ENCODE peak calls at places on chromosomes 5 and 9, in nine cellular contexts. B, S, U, V, Q, W, F, H and I are unnamed samples.
A peak's percentile ranks its signal among the peaks of the same experiment; 100 is the strongest.

GRCh38 chr5:88743231-88743879 is 139.6 kb downstream of the MEF2C start:
- DNase-seq in B (no peak), S (no peak), U (no peak), V (peak; percentile 50), Q (no peak), W (no peak), F (no peak), H (no peak), I (no peak)

GRCh38 chr5:103519550-103519949 is 43.0 kb downstream of the NUDT12 start:
- DNase-seq in B (no peak), S (no peak), U (no peak), V (no peak), Q (no peak), W (no peak), F (no peak), H (no peak), I (no peak)

GRCh38 chr5:145062280-145062679 is 772.9 kb downstream of the PRELID2 start:
- DNase-seq in B (no peak), S (no peak), U (no peak), V (no peak), Q (no peak), W (no peak), F (no peak), H (no peak), I (no peak)

GRCh38 chr9:115254781-115255180 is 136.8 kb upstream of the TNC start:
- DNase-seq in B (no peak), S (no peak), U (no peak), V (no peak), Q (no peak), W (no peak), F (no peak), H (peak; percentile 72), I (no peak)

GRCh38 chr9:84170521-84171141 is 169.9 kb downstream of the SLC28A3 start:
- DNase-seq in B (peak; percentile 96), S (peak; percentile 45), U (peak; percentile 64), V (peak; percentile 33), Q (peak; percentile 72), W (peak; percentile 82), F (peak; percentile 58), H (peak; percentile 90), I (no peak)

GRCh38 chr9:68979538-68980314 is 34.2 kb downstream of the PRKACG start:
- DNase-seq in B (no peak), S (no peak), U (no peak), V (no peak), Q (no peak), W (no peak), F (no peak), H (peak; percentile 87), I (no peak)

GRCh38 chr9:79570449-79571308 is 1.1 kb upstream of the TLE4 start:
- DNase-seq in B (no peak), S (no peak), U (peak; percentile 36), V (peak; percentile 34), Q (peak; percentile 57), W (peak; percentile 11), F (peak; percentile 23), H (peak; percentile 78), I (peak; percentile 69)

GRCh38 chr9:70484232-70485130 is 70.0 kb upstream of the KLF9 start:
- DNase-seq in B (no peak), S (peak; percentile 59), U (peak; percentile 46), V (peak; percentile 81), Q (no peak), W (peak; percentile 56), F (peak; percentile 57), H (peak; percentile 80), I (no peak)

GRCh38 chr5:32865475-32865874 is 154.4 kb downstream of the NPR3 start:
- DNase-seq in B (no peak), S (no peak), U (no peak), V (no peak), Q (no peak), W (no peak), F (no peak), H (no peak), I (no peak)

GRCh38 chr5:140174472-140175366 is at the start of gene CYSTM1:
- DNase-seq in B (peak; percentile 98), S (peak; percentile 89), U (peak; percentile 99), V (peak; percentile 93), Q (peak; percentile 99), W (peak; percentile 94), F (peak; percentile 99), H (peak; percentile 99), I (peak; percentile 82)

GRCh38 chr5:160165137-160166068 is 46.2 kb upstream of the PWWP2A start:
- DNase-seq in B (no peak), S (peak; percentile 82), U (peak; percentile 89), V (peak; percentile 86), Q (peak; percentile 62), W (peak; percentile 64), F (peak; percentile 86), H (peak; percentile 95), I (peak; percentile 15)

GRCh38 chr5:53151713-53152458 is 42.3 kb upstream of the MOCS2 start:
- DNase-seq in B (no peak), S (no peak), U (peak; percentile 34), V (peak; percentile 29), Q (no peak), W (no peak), F (peak; percentile 24), H (no peak), I (no peak)

DNA sequence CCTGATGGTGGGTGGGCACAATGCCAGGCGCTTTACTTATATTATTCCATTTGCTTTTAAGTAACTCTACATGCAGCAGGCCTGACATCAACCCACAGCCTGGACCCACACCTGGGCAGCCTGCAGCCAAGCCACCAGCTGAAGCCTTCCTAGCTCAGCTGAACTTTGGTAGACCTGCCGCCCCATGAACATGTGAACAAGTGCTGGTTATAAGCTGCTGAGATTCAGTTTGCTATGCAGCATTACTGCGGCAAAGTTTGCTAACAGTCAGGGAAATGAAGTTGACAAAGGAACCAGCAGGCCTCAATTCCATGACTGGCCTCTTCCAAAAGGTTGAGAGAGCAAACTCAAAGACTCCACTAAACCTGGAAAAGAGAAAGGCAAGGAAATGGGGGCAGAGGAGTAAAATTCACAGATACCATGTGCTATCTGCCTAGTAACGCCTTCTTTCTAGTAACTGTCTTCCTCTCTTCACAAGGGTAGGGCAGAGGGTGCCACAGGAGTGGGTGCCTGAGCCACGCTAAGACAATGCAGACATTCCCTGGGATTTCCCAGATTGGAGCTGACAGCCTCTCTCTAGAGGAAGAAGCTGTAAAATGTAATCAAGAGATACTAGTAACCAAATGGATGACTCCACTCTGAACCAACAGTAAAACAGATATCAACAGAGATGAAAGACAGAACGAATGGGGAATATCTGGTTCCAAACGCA is 2.9 kb downstream of the BOD1 start:
- DNase-seq in B (no peak), S (no peak), U (no peak), V (no peak), Q (no peak), W (no peak), F (no peak), H (no peak), I (no peak)
- H3K36me3 ChIP-seq in B (peaks cover 47% of the 10 kb centered on the region), S (peaks cover 45% of the 10 kb centered on the region), U (peaks cover 19% of the 10 kb centered on the region), V (peaks cover 15% of the 10 kb centered on the region), Q (no peaks in the 10 kb centered on the region), W (no peaks in the 10 kb centered on the region), F (peaks cover 47% of the 10 kb centered on the region), H (no peaks in the 10 kb centered on the region), I (peaks cover 52% of the 10 kb centered on the region)

DNA sequence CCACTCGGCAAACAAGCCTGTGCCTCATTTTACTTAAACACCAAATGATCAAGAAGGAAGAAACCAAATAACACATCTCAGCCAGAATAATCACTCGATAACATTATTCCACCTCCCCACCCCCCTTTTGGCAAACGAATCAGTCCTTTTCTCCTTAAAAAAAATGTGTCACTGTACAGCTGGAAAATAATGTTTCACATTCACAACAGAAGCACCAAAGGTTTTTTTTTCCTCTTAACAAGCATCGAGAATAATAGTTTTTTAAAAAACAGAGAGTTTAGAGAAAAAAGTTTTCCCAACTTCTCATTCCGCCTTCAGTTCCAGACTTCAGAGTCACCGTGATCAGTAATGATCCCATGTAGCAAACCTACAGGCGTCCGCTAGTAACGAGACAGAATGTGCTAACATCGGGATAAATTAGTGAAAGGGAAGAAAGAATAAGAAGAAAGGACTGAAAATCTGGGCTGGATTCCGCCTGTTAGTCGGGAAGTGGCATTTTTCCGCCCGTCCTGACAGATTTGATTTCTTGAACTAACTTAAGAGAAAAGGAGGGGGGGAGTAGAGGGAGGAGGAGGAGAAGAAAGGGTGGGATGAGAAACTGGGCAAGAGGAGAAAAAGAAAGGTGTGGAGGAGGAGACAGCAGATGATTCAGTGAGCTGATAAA is at the start of gene ZNF608:
- DNase-seq in B (no peak), S (peak; percentile 6), U (no peak), V (peak; percentile 91), Q (no peak), W (peak; percentile 6), F (no peak), H (no peak), I (no peak)
- TF ChIP-seq POLR2A in B (no peak), S (no peak), U (no peak), V (no peak), Q (no peak), W (no peak), F (no peak), H (no peak), I (no peak)

GRCh38 chr9:131621551-131622321 is 76.4 kb downstream of the PRRT1B start:
- DNase-seq in B (no peak), S (no peak), U (no peak), V (no peak), Q (no peak), W (no peak), F (peak; percentile 50), H (no peak), I (no peak)
- H3K36me3 ChIP-seq in B (peaks cover 88% of the 10 kb centered on the region), S (peaks cover 50% of the 10 kb centered on the region), U (peaks cover 62% of the 10 kb centered on the region), V (peaks cover 32% of the 10 kb centered on the region), Q (no peaks in the 10 kb centered on the region), W (no peaks in the 10 kb centered on the region), F (peaks cover 95% of the 10 kb centered on the region), H (peaks cover 25% of the 10 kb centered on the region), I (peaks cover 22% of the 10 kb centered on the region)

DNA sequence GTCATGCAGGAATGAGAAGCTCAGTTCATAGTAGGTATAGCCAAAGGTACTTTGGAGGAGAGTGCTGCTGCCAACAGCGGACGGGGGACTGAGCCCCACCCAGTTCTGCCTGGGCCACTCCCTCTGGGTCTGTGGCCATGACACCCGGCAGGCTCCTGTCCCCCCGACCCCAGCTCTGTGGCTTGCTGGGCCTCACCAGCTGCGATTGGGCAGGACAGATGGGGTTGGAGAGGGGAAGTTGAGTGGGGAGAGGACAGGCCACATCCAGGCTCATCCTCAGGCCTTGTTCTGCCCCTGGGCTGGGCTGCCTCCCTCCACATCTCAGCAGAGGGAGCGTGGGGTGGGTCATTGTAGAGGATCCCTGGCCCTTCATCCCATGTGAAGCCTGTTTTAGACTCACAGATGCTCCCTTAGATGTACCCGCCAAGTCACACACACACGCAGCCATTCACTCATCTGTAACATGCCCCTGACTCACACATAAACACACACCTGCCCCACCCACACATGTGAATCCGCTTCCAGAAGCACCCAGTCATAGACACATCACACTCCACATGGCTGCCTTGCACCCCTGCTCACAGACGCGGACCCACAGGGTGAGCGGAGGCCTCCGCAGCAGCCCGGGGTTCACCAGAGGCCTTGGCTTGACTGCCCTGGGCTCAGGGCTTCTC is 48.8 kb downstream of the NTNG2 start:
- DNase-seq in B (no peak), S (no peak), U (no peak), V (no peak), Q (no peak), W (no peak), F (no peak), H (no peak), I (no peak)
- TF ChIP-seq POLR2A in B (no peak), S (no peak), U (no peak), V (no peak), Q (no peak), W (no peak), F (no peak), H (no peak), I (no peak)

DNA sequence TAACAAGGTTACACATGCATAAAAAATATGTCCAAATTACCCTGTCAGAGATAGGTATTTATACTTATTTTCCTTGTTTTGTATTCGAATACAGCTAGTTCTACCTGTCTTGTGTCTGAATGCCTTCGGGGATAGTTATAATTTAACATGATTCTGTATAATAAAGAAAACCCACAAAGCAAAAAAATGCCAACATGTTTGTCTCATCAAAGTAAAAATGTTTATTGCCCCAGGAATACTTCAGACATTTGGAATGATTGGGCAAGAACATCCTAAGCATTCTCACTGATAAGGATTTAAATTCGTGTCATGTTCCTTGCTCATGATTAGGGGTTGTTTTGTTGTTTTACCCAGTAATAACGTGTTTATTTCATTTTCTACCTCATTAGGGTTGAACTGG is 74.5 kb downstream of the DOCK8 start:
- DNase-seq in B (no peak), S (no peak), U (no peak), V (no peak), Q (no peak), W (no peak), F (no peak), H (no peak), I (no peak)
- H3K36me3 ChIP-seq in B (no peaks in the 10 kb centered on the region), S (no peaks in the 10 kb centered on the region), U (no peaks in the 10 kb centered on the region), V (no peaks in the 10 kb centered on the region), Q (no peaks in the 10 kb centered on the region), W (no peaks in the 10 kb centered on the region), F (peaks cover 3% of the 10 kb centered on the region), H (no peaks in the 10 kb centered on the region), I (no peaks in the 10 kb centered on the region)